ENCODE peak calls at places on chromosomes 11 and 22, in four cellular contexts. One of them, this sample, is unnamed.

GRCh38 chr11:116467809-116468208 is 305.0 kb downstream of the BUD13 start:
- DNase-seq in A549: no peak
- DNase-seq in IMR-90: no peak
- DNase-seq in HepG2: no peak
- DNase-seq in this sample: no peak

GRCh38 chr11:14620027-14620511 is 23.5 kb upstream of the PDE3B start:
- DNase-seq in A549: no peak
- DNase-seq in IMR-90: no peak
- DNase-seq in HepG2: peak; percentile 93
- DNase-seq in this sample: no peak

GRCh38 chr11:118200901-118201680 is 23.7 kb downstream of the JAML start:
- DNase-seq in A549: no peak
- DNase-seq in IMR-90: no peak
- DNase-seq in HepG2: no peak
- DNase-seq in this sample: no peak

GRCh38 chr11:18522388-18522787 is 4.4 kb downstream of the TSG101 start:
- DNase-seq in A549: peak; percentile 50
- DNase-seq in IMR-90: no peak
- DNase-seq in HepG2: peak; percentile 20
- DNase-seq in this sample: peak; percentile 25

GRCh38 chr11:1825039-1825740 is 9.6 kb upstream of the SYT8 start:
- DNase-seq in A549: peak; percentile 85
- DNase-seq in IMR-90: no peak
- DNase-seq in HepG2: peak; percentile 84
- DNase-seq in this sample: peak; percentile 92

GRCh38 chr22:24697141-24697540 is 77.4 kb downstream of the PIWIL3 start:
- DNase-seq in A549: no peak
- DNase-seq in IMR-90: no peak
- DNase-seq in HepG2: no peak
- DNase-seq in this sample: no peak

GRCh38 chr22:49483946-49484345 is 343.7 kb downstream of the BRD1 start:
- DNase-seq in A549: no peak
- DNase-seq in IMR-90: no peak
- DNase-seq in HepG2: no peak
- DNase-seq in this sample: no peak

GRCh38 chr11:46253258-46254134 is 24.0 kb upstream of the CREB3L1 start:
- DNase-seq in A549: no peak
- DNase-seq in IMR-90: no peak
- DNase-seq in HepG2: no peak
- DNase-seq in this sample: no peak

GRCh38 chr11:27910186-27910941 is 197.6 kb downstream of the KIF18A start:
- DNase-seq in A549: no peak
- DNase-seq in IMR-90: peak; percentile 84
- DNase-seq in HepG2: no peak
- DNase-seq in this sample: no peak

GRCh38 chr22:31046591-31047226 is 34.4 kb upstream of the SMTN start:
- DNase-seq in A549: no peak
- DNase-seq in IMR-90: peak; percentile 13
- DNase-seq in HepG2: peak; percentile 45
- DNase-seq in this sample: peak; percentile 43

GRCh38 chr11:74937696-74938475 is 11.0 kb downstream of the XRRA1 start:
- DNase-seq in A549: no peak
- DNase-seq in IMR-90: peak; percentile 64
- DNase-seq in HepG2: no peak
- DNase-seq in this sample: no peak

GRCh38 chr11:123054301-123055065 is 7.5 kb downstream of the HSPA8 start:
- DNase-seq in A549: peak; percentile 55
- DNase-seq in IMR-90: peak; percentile 73
- DNase-seq in HepG2: peak; percentile 70
- DNase-seq in this sample: peak; percentile 53

GRCh38 chr11:103792981-103793468 is 243.4 kb upstream of the DDI1 start:
- DNase-seq in A549: no peak
- DNase-seq in IMR-90: peak; percentile 65
- DNase-seq in HepG2: no peak
- DNase-seq in this sample: no peak

GRCh38 chr11:64729851-64730382 is 6.9 kb upstream of the NRXN2 start:
- DNase-seq in A549: no peak
- DNase-seq in IMR-90: no peak
- DNase-seq in HepG2: no peak
- DNase-seq in this sample: peak; percentile 82

GRCh38 chr22:50138036-50138435 is 32.5 kb upstream of the PANX2 start:
- DNase-seq in A549: no peak
- DNase-seq in IMR-90: no peak
- DNase-seq in HepG2: no peak
- DNase-seq in this sample: no peak

GRCh38 chr11:68528630-68529029 is 68.1 kb downstream of the PPP6R3 start:
- DNase-seq in A549: no peak
- DNase-seq in IMR-90: no peak
- DNase-seq in HepG2: no peak
- DNase-seq in this sample: no peak

GRCh38 chr11:44615041-44615513 is 49.6 kb downstream of the CD82 start:
- DNase-seq in A549: no peak
- DNase-seq in IMR-90: no peak
- DNase-seq in HepG2: no peak
- DNase-seq in this sample: no peak

GRCh38 chr11:77094841-77095365 is 7.7 kb upstream of the OMP start:
- DNase-seq in A549: no peak
- DNase-seq in IMR-90: no peak
- DNase-seq in HepG2: no peak
- DNase-seq in this sample: no peak

GRCh38 chr11:123505546-123506299 is 75.7 kb downstream of the GRAMD1B start:
- DNase-seq in A549: no peak
- DNase-seq in IMR-90: no peak
- DNase-seq in HepG2: no peak
- DNase-seq in this sample: no peak

GRCh38 chr11:76327223-76327622 is 53.7 kb downstream of the THAP12 start:
- DNase-seq in A549: no peak
- DNase-seq in IMR-90: no peak
- DNase-seq in HepG2: no peak
- DNase-seq in this sample: no peak

GRCh38 chr11:130223291-130223971 is 63.8 kb downstream of the ST14 start:
- DNase-seq in A549: no peak
- DNase-seq in IMR-90: no peak
- DNase-seq in HepG2: no peak
- DNase-seq in this sample: no peak

GRCh38 chr11:119509969-119510401 is 87.0 kb upstream of the THY1 start:
- DNase-seq in A549: no peak
- DNase-seq in IMR-90: peak; percentile 92
- DNase-seq in HepG2: no peak
- DNase-seq in this sample: no peak

GRCh38 chr11:94826415-94826814 is 58.3 kb downstream of the AMOTL1 start:
- DNase-seq in A549: no peak
- DNase-seq in IMR-90: no peak
- DNase-seq in HepG2: no peak
- DNase-seq in this sample: no peak

GRCh38 chr22:45172872-45173585 is 9.3 kb downstream of the NUP50 start:
- DNase-seq in A549: no peak
- DNase-seq in IMR-90: no peak
- DNase-seq in HepG2: no peak
- DNase-seq in this sample: no peak

GRCh38 chr11:61969838-61970452 is 2.5 kb upstream of the FTH1 start:
- DNase-seq in A549: no peak
- DNase-seq in IMR-90: peak; percentile 87
- DNase-seq in HepG2: no peak
- DNase-seq in this sample: no peak

GRCh38 chr22:45444168-45444567 is 30.7 kb downstream of the RIBC2 start:
- DNase-seq in A549: no peak
- DNase-seq in IMR-90: peak; percentile 54
- DNase-seq in HepG2: no peak
- DNase-seq in this sample: no peak

GRCh38 chr11:60168306-60168705 is 14.6 kb downstream of the MS4A6A start:
- DNase-seq in A549: no peak
- DNase-seq in IMR-90: no peak
- DNase-seq in HepG2: no peak
- DNase-seq in this sample: no peak

GRCh38 chr11:13685461-13686108 is 17.1 kb downstream of the FAR1 start:
- DNase-seq in A549: no peak
- DNase-seq in IMR-90: peak; percentile 15
- DNase-seq in HepG2: no peak
- DNase-seq in this sample: peak; percentile 11

GRCh38 chr11:46299425-46300067 is 22.1 kb downstream of the CREB3L1 start:
- DNase-seq in A549: no peak
- DNase-seq in IMR-90: peak; percentile 61
- DNase-seq in HepG2: no peak
- DNase-seq in this sample: no peak

GRCh38 chr11:20973959-20974358 is 304.6 kb downstream of the NELL1 start:
- DNase-seq in A549: no peak
- DNase-seq in IMR-90: no peak
- DNase-seq in HepG2: no peak
- DNase-seq in this sample: no peak

GRCh38 chr11:78460468-78460867 is 42.8 kb upstream of the GAB2 start:
- DNase-seq in A549: no peak
- DNase-seq in IMR-90: peak; percentile 71
- DNase-seq in HepG2: no peak
- DNase-seq in this sample: no peak

GRCh38 chr11:10747733-10748132 is 3.3 kb upstream of the CTR9 start:
- DNase-seq in A549: no peak
- DNase-seq in IMR-90: no peak
- DNase-seq in HepG2: no peak
- DNase-seq in this sample: no peak

GRCh38 chr11:10744206-10744605 is 6.8 kb upstream of the CTR9 start:
- DNase-seq in A549: no peak
- DNase-seq in IMR-90: no peak
- DNase-seq in HepG2: no peak
- DNase-seq in this sample: no peak

GRCh38 chr11:10743354-10744035 is 7.6 kb upstream of the CTR9 start:
- DNase-seq in A549: no peak
- DNase-seq in IMR-90: no peak
- DNase-seq in HepG2: no peak
- DNase-seq in this sample: no peak

GRCh38 chr11:10746871-10747270 is 4.2 kb upstream of the CTR9 start:
- DNase-seq in A549: no peak
- DNase-seq in IMR-90: no peak
- DNase-seq in HepG2: no peak
- DNase-seq in this sample: no peak

GRCh38 chr11:10742460-10743208 is 8.4 kb upstream of the CTR9 start:
- DNase-seq in A549: no peak
- DNase-seq in IMR-90: peak; percentile 88
- DNase-seq in HepG2: no peak
- DNase-seq in this sample: peak; percentile 74
- TF ChIP-seq MAZ in A549: no peak
- TF ChIP-seq MAZ in IMR-90: no peak
- TF ChIP-seq MAZ in HepG2: no peak
- TF ChIP-seq MAZ in this sample: peak; percentile 61

DNA sequence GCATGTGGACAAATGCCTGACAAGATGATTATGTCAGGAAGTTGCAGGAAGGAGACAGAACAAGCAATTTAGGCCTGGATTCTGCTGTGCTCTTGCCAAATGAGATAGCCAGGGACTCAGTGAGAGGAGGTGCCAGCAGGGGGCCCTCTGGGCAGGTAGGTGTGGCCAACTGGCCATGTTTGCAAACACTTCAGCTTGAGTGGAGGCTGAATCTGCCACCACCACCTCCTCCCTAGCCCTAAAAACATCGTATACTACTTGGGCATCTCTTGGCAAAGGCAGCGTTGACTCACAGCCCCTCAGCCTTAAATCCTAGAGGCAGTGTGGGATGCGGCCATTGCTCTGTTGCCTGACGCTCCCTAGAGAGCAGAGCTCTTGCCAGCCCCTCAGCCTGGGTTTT is 95.1 kb upstream of the PLET1 start:
- DNase-seq in A549: no peak
- DNase-seq in IMR-90: peak; percentile 35
- DNase-seq in HepG2: no peak
- DNase-seq in this sample: peak; percentile 40
- TF ChIP-seq MAZ in A549: no peak
- TF ChIP-seq MAZ in IMR-90: no peak
- TF ChIP-seq MAZ in HepG2: no peak
- TF ChIP-seq MAZ in this sample: no peak

DNA sequence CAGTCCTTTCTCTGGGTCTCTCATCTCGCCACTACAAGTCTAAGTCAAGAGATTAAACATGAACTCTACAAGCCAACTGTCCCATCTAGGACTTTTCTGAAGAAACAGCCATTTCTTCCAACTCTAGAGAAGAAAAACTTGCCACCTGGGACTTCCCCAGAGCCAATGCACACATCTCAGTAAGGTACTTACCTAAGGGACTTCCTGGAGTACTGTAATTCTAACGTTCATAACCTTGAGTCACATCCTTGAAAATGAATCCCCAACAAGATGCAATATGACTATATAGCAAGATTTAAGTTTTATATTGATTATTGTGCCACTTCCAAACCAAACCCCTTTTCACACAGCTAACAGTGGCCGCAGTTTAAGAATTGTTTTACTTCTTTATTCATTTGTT is 11.9 kb upstream of the ISX start:
- DNase-seq in A549: no peak
- DNase-seq in IMR-90: no peak
- DNase-seq in HepG2: no peak
- DNase-seq in this sample: no peak
- TF ChIP-seq MAZ in A549: no peak
- TF ChIP-seq MAZ in IMR-90: no peak
- TF ChIP-seq MAZ in HepG2: no peak
- TF ChIP-seq MAZ in this sample: no peak

GRCh38 chr11:111334495-111335123 is 36.3 kb downstream of the POU2AF3 start:
- DNase-seq in A549: no peak
- DNase-seq in IMR-90: no peak
- DNase-seq in HepG2: peak; percentile 99
- DNase-seq in this sample: no peak

GRCh38 chr11:111335596-111335995 is 37.2 kb downstream of the POU2AF3 start:
- DNase-seq in A549: no peak
- DNase-seq in IMR-90: no peak
- DNase-seq in HepG2: no peak
- DNase-seq in this sample: no peak

GRCh38 chr11:111336062-111336461 is 37.7 kb downstream of the POU2AF3 start:
- DNase-seq in A549: no peak
- DNase-seq in IMR-90: no peak
- DNase-seq in HepG2: no peak
- DNase-seq in this sample: no peak

GRCh38 chr11:111336582-111337256 is 38.4 kb downstream of the POU2AF3 start:
- DNase-seq in A549: no peak
- DNase-seq in IMR-90: peak; percentile 61
- DNase-seq in HepG2: peak; percentile 45
- DNase-seq in this sample: no peak

DNA sequence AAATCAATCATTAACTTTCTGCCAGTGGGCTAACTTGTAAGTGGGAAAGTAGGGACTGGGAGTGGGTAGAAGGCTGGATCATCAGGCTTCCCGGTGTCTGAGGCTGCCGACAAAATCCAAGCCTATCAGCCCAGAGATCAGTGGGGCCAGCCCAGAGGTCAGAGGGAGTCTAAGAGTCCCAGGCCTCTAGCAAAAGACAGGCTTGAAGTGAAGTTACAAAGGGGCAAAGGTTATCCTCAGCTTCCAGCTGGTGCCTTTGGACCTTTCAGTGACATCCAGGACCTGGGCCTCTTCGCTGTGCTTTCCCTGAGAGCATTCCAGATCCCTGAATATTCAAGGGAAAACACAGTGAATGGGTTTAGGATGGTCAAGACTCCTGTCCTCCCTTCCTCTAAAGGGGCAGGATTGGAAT is 36.8 kb downstream of the POU2AF3 start:
- DNase-seq in A549: no peak
- DNase-seq in IMR-90: no peak
- DNase-seq in HepG2: peak; percentile 84
- DNase-seq in this sample: no peak
- TF ChIP-seq MAZ in A549: no peak
- TF ChIP-seq MAZ in IMR-90: no peak
- TF ChIP-seq MAZ in HepG2: no peak
- TF ChIP-seq MAZ in this sample: no peak

GRCh38 chr11:4072668-4073285 is 21.8 kb upstream of the RRM1 start:
- DNase-seq in A549: peak; percentile 67
- DNase-seq in IMR-90: peak; percentile 80
- DNase-seq in HepG2: peak; percentile 72
- DNase-seq in this sample: peak; percentile 69
- TF ChIP-seq MAZ in A549: no peak
- TF ChIP-seq MAZ in IMR-90: no peak
- TF ChIP-seq MAZ in HepG2: no peak
- TF ChIP-seq MAZ in this sample: no peak

This sample was measured in K562.